ENCODE peak calls at places on chromosome 1, in eight cellular contexts. R is activated CD4-positive, alpha-beta T cell treated with anti-CD3 and anti-CD28 coated beads, Interleukin-2, amount 50 U/mL, for 48 hours; Z is cardiac muscle cell; S is D341Med; E is astrocyte; U is mucosa of gallbladder; K is AG08396; G is activated T-helper 1 cell treated with anti-CD3 and anti-CD28 coated beads, Interleukin-2, amount 50 U/mL, for 16 hours. I is an unnamed sample.
A peak's percentile ranks its signal among the peaks of the same experiment; 100 is the strongest.

GRCh38 chr1:8395433-8395866 is 77.5 kb downstream of the SLC45A1 start:
- DNase-seq in G (no peak), R (no peak), K (no peak), E (no peak), Z (no peak), S (no peak), U (no peak), I (no peak)

GRCh38 chr1:195804547-195804946 is 803.7 kb downstream of the KCNT2 start:
- DNase-seq in E (no peak), G (no peak), Z (no peak), S (no peak), U (no peak), K (no peak), R (no peak), I (no peak)

GRCh38 chr1:240613353-240614142 is 1.6 kb upstream of the GREM2 start:
- DNase-seq in Z (no peak), G (no peak), R (no peak), U (no peak), E (no peak), K (no peak), S (no peak), I (no peak)

GRCh38 chr1:2300004-2300771 is 72.1 kb downstream of the SKI start:
- DNase-seq in G (peak; percentile 59), E (no peak), K (no peak), U (no peak), Z (no peak), R (peak; percentile 91), S (no peak), I (no peak)

GRCh38 chr1:222914861-222915632 is 100.2 kb downstream of the DISP1 start:
- DNase-seq in G (no peak), S (no peak), K (peak; percentile 18), E (peak; percentile 80), U (no peak), R (no peak), Z (no peak), I (no peak)

GRCh38 chr1:55067914-55068313 is 28.6 kb downstream of the PCSK9 start:
- DNase-seq in R (no peak), E (no peak), K (no peak), Z (no peak), G (no peak), U (no peak), S (no peak), I (no peak)

GRCh38 chr1:9279172-9279840 is 13.4 kb upstream of the SPSB1 start:
- DNase-seq in S (no peak), Z (no peak), K (no peak), G (no peak), R (peak; percentile 26), U (no peak), E (peak; percentile 32), I (no peak)

GRCh38 chr1:3265800-3266485 is 188.5 kb upstream of the ARHGEF16 start:
- DNase-seq in Z (no peak), R (no peak), G (no peak), E (no peak), U (no peak), S (no peak), K (no peak), I (no peak)

GRCh38 chr1:73947009-73947408 is 251.0 kb downstream of the LRRIQ3 start:
- DNase-seq in Z (no peak), S (no peak), G (no peak), R (no peak), E (no peak), U (peak; percentile 14), K (no peak), I (no peak)